ENCODE peak calls at places on chromosomes 3 and 15, in five cellular contexts. H is endodermal cell, K is fibroblast of pulmonary artery, S is heart left ventricle, M is HepG2. X is an unnamed sample.

GRCh38 chr3:99418209-99418635 is 220.2 kb upstream of the COL8A1 start:
- DNase-seq in H (no peak), K (no peak), S (no peak), M (no peak), X (peak; percentile 4)

GRCh38 chr3:126550488-126551051 is 8.2 kb downstream of the C3orf22 start:
- DNase-seq in H (peak; percentile 37), K (no peak), S (no peak), M (no peak), X (no peak)

GRCh38 chr15:99589801-99590200 is 24.0 kb downstream of the MEF2A start:
- DNase-seq in H (no peak), K (no peak), S (no peak), M (no peak), X (no peak)

GRCh38 chr15:57387644-57388076 is 11.4 kb downstream of the CGNL1 start:
- DNase-seq in H (peak; percentile 81), K (no peak), S (no peak), M (no peak), X (no peak)

GRCh38 chr3:197428117-197428761 is 127.5 kb downstream of the BDH1 start:
- DNase-seq in H (peak; percentile 67), K (peak; percentile 28), S (peak; percentile 67), M (peak; percentile 28), X (peak; percentile 69)

GRCh38 chr3:28268989-28269388 is 27.6 kb downstream of the CMC1 start:
- DNase-seq in H (no peak), K (no peak), S (no peak), M (no peak), X (no peak)

GRCh38 chr3:55488398-55489055 is 1.4 kb upstream of the WNT5A start:
- DNase-seq in H (peak; percentile 81), K (peak; percentile 82), S (peak; percentile 51), M (no peak), X (peak; percentile 42)

GRCh38 chr3:158836312-158836711 is 34.5 kb downstream of the MFSD1 start:
- DNase-seq in H (no peak), K (no peak), S (no peak), M (no peak), X (no peak)

GRCh38 chr3:172204716-172205115 is 165.3 kb downstream of the FNDC3B start:
- DNase-seq in H (no peak), K (no peak), S (no peak), M (no peak), X (no peak)

GRCh38 chr3:158103956-158104338 is 2.3 kb downstream of the SHOX2 start:
- DNase-seq in H (peak; percentile 78), K (no peak), S (no peak), M (no peak), X (no peak)

GRCh38 chr15:90268415-90268814 is 2.9 kb downstream of the NGRN start:
- DNase-seq in H (no peak), K (no peak), S (no peak), M (no peak), X (no peak)
- H3K4me3 ChIP-seq in H (peak overlapping the region; percentile 94), K (no peak overlapping the region), S (no peak overlapping the region), M (no peak overlapping the region), X (no peak overlapping the region)

GRCh38 chr15:64092864-64093626 is 593 bp downstream of the CIAO2A start:
- DNase-seq in H (peak; percentile 78), K (peak; percentile 53), S (peak; percentile 69), M (peak; percentile 72), X (no peak)
- TF ChIP-seq CTCF in H (peak; percentile 41), K (peak; percentile 10), S (no peak), M (peak; percentile 60), X (no peak)

DNA sequence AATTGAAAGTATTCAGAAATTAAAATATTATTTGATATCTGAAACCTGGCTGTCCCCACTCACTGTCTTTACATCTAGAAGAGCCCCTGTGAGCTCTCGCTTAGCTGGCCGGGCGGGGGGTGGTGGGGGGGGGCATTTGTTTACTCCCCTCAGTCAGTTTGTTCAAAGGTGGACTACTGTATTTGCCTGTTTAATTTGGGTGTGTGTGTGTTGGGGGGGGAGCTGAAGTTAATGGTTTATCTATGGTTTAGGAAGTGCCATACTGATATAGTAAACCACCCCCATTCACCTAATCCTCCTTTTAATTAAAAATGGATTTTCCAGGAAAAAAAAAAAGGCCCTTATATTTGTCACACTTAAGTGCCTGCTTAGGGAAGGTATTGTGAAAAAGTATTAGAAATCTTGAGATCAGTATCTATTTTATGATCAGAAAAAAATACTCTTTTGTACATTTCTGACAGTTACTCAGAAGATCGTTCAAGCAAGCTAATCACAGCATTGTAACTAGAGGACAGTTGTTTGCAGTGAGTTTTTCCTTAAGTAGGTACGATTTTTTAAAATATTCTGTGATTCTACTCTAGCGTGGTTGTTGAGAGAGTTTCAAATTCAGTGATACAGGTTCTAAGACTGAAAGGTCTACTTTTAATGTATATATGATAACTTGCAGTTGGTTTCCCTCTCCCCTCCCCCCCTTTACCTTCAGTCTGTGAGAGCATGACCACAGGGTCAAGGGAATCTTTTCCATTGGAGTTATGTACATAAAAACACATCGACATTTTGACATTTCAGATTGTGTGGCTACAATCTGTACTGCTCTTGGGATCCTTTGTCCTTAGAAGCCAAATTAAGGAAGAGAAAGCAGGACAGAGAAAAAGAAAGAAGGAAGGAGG is 8.5 kb downstream of the NR2F2 start:
- DNase-seq in H (peak; percentile 47), K (peak; percentile 45), S (no peak), M (peak; percentile 89), X (no peak)
- H3K4me3 ChIP-seq in H (peak overlapping the region; percentile 87), K (peak overlapping the region; percentile 68), S (peak overlapping the region; percentile 73), M (peak overlapping the region; percentile 27), X (peak overlapping the region; percentile 54)

GRCh38 chr3:43759297-43759782 is 68.6 kb downstream of the ABHD5 start:
- DNase-seq in H (peak; percentile 74), K (peak; percentile 57), S (peak; percentile 60), M (peak; percentile 56), X (peak; percentile 65)
- TF ChIP-seq CTCF in H (peak; percentile 32), K (peak; percentile 34), S (no peak), M (peak; percentile 72), X (peak; percentile 17)

DNA sequence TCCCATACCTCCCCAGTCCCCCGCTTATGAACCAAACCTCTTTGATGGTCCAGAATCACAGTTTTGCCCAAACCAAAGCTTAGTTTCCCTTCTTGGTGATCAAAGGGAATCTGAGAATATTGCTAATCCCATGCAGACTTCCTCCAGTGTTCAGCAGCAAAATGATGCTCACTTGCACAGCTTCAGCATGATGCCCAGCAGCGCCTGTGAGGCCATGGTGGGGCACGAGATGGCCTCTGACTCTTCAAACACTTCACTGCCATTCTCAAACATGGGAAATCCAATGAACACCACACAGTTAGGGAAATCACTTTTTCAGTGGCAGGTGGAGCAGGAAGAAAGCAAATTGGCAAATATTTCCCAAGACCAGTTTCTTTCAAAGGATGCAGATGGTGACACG is 4.2 kb downstream of the NFKBIZ start:
- DNase-seq in H (no peak), K (no peak), S (no peak), M (no peak), X (no peak)
- H3K4me3 ChIP-seq in H (no peak overlapping the region), K (peak overlapping the region; percentile 1), S (no peak overlapping the region), M (no peak overlapping the region), X (no peak overlapping the region)

GRCh38 chr15:45094358-45094730 is 19.6 kb downstream of the DUOX2 start:
- DNase-seq in H (no peak), K (no peak), S (no peak), M (no peak), X (no peak)
- TF ChIP-seq CTCF in H (no peak), K (no peak), S (no peak), M (no peak), X (no peak)

GRCh38 chr15:36434160-36434559 is 145.3 kb upstream of the CDIN1 start:
- DNase-seq in H (no peak), K (no peak), S (no peak), M (no peak), X (no peak)
- H3K4me3 ChIP-seq in H (no peak overlapping the region), K (no peak overlapping the region), S (no peak overlapping the region), M (no peak overlapping the region), X (no peak overlapping the region)

DNA sequence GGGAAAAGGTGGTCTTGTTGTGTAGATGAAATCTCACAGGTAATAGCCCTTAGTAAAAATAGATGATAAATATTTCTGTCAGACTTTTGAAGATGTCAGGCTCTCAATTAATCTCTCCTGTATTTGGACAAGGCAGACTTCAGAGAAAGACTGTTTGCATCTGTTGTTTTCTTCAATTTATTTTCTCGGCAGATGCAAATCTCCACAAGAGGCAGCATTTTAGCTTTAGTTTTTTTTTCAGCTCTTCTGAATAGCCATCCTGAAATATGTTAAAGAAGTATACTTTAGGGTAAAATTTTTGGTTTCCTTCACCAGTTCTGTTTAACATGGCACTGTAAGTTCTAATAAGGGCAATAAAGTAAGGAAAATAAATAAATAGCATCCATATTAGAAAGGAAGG is 685.1 kb downstream of the SI start:
- DNase-seq in H (no peak), K (no peak), S (no peak), M (no peak), X (no peak)
- TF ChIP-seq CTCF in H (peak; percentile 67), K (no peak), S (no peak), M (no peak), X (no peak)

DNA sequence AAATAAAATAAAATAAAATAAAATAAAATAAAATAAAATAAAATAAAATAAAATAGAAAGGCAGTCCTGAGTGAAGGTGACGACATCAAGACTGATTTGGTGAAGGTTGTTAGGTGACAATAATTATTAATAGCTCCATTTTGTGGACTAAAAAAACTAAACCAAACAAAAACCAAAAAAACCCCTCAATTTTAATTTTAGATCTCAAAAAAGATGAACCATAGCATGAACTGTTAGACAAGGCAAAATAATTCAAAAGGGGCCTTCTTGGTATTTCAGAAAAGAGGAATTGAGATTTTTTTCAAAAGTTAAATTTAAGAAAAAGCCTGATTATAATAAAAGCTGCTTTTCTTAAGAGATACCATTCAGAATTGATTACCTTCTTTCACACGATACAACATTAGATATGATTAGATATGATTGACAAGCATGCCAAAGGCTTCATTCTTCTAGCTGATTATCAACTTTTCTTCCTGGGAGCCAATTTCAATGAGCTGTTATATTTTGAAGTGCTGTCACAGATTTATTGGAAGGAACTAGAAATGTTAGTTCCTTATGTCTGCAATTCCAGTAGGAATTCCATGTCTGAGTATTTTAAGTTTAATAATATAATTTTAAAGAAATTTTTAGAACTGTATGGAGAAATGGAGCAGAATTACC is 244.7 kb downstream of the MBNL1 start:
- DNase-seq in H (no peak), K (no peak), S (no peak), M (no peak), X (no peak)
- H3K4me3 ChIP-seq in H (no peak overlapping the region), K (no peak overlapping the region), S (no peak overlapping the region), M (no peak overlapping the region), X (no peak overlapping the region)

DNA sequence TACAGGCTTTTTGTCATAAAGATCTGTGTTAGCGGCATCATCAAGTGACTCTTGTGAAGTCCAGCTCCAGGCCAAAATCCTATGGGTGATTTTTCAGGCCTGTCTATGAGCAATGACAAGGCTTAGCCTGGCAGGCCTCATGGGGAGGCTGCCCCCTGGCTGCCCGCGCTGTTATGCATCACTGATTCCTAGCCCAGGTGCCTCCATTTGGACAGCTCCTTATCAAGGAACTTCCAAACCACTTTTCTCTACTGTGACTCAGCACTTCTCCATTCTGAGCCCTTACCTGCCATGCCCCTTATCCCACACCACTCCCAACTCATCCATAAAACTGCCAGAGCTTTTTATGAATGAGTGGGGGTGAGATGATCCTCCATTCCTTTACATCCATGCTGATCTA is 91.5 kb upstream of the C3orf80 start:
- DNase-seq in H (peak; percentile 77), K (peak; percentile 16), S (no peak), M (peak; percentile 25), X (peak; percentile 55)
- TF ChIP-seq CTCF in H (peak; percentile 71), K (peak; percentile 28), S (no peak), M (peak; percentile 65), X (peak; percentile 42)

X was measured in bronchial epithelial cell.